ENCODE peak calls at places on chromosomes 7 and 10, in six cellular contexts. F is suprapubic skin, K is SK-N-SH, N is stomach, X is tibial nerve, Z is A549. B is an unnamed sample.

GRCh38 chr10:80924063-80924952 is 386.6 kb downstream of the SH2D4B start:
- DNase-seq in F (no peak), K (peak; percentile 15), N (peak; percentile 41), X (no peak), Z (peak; percentile 51), B (no peak)

GRCh38 chr10:23540401-23540800 is 101.5 kb downstream of the OTUD1 start:
- DNase-seq in F (no peak), K (no peak), N (no peak), X (no peak), Z (no peak), B (peak; percentile 21)

GRCh38 chr7:118005021-118005420 is 131.8 kb upstream of the CTTNBP2 start:
- DNase-seq in F (no peak), K (no peak), N (no peak), X (no peak), Z (no peak), B (no peak)

GRCh38 chr7:149865437-149865836 is 8.3 kb upstream of the ATP6V0E2 start:
- DNase-seq in F (no peak), K (no peak), N (peak; percentile 36), X (no peak), Z (no peak), B (no peak)

GRCh38 chr7:158821173-158822021 is 7.9 kb downstream of the ESYT2 start:
- DNase-seq in F (no peak), K (no peak), N (no peak), X (no peak), Z (peak; percentile 81), B (peak; percentile 87)

GRCh38 chr10:43756343-43756742 is 107.7 kb upstream of the ZNF32 start:
- DNase-seq in F (no peak), K (no peak), N (no peak), X (no peak), Z (no peak), B (no peak)

GRCh38 chr10:11886138-11886474 is 63.0 kb downstream of the PROSER2 start:
- DNase-seq in F (no peak), K (no peak), N (no peak), X (no peak), Z (no peak), B (no peak)

GRCh38 chr10:113519616-113520015 is 33.2 kb upstream of the HABP2 start:
- DNase-seq in F (no peak), K (no peak), N (peak; percentile 19), X (no peak), Z (no peak), B (no peak)

GRCh38 chr7:96495751-96496216 is 173.9 kb upstream of the SLC25A13 start:
- DNase-seq in F (no peak), K (peak; percentile 33), N (no peak), X (no peak), Z (no peak), B (no peak)

GRCh38 chr10:84076047-84076388 is 63.3 kb upstream of the GHITM start:
- DNase-seq in F (no peak), K (no peak), N (no peak), X (no peak), Z (no peak), B (peak; percentile 75)

GRCh38 chr7:101315336-101315735 is 6.3 kb downstream of the IFT22 start:
- DNase-seq in F (no peak), K (peak; percentile 58), N (peak; percentile 33), X (no peak), Z (peak; percentile 78), B (no peak)

GRCh38 chr7:40015790-40016296 is 65.8 kb downstream of the CDK13 start:
- DNase-seq in F (no peak), K (peak; percentile 41), N (no peak), X (no peak), Z (peak; percentile 14), B (no peak)

GRCh38 chr10:129105266-129105665 is 361.8 kb upstream of the MGMT start:
- DNase-seq in F (no peak), K (no peak), N (no peak), X (no peak), Z (no peak), B (no peak)

GRCh38 chr7:55063633-55064032 is 44.8 kb downstream of the EGFR start:
- DNase-seq in F (no peak), K (no peak), N (no peak), X (no peak), Z (no peak), B (no peak)

GRCh38 chr10:546971-547590 is 142.4 kb downstream of the DIP2C start:
- DNase-seq in F (no peak), K (peak; percentile 62), N (peak; percentile 44), X (no peak), Z (no peak), B (no peak)

DNA sequence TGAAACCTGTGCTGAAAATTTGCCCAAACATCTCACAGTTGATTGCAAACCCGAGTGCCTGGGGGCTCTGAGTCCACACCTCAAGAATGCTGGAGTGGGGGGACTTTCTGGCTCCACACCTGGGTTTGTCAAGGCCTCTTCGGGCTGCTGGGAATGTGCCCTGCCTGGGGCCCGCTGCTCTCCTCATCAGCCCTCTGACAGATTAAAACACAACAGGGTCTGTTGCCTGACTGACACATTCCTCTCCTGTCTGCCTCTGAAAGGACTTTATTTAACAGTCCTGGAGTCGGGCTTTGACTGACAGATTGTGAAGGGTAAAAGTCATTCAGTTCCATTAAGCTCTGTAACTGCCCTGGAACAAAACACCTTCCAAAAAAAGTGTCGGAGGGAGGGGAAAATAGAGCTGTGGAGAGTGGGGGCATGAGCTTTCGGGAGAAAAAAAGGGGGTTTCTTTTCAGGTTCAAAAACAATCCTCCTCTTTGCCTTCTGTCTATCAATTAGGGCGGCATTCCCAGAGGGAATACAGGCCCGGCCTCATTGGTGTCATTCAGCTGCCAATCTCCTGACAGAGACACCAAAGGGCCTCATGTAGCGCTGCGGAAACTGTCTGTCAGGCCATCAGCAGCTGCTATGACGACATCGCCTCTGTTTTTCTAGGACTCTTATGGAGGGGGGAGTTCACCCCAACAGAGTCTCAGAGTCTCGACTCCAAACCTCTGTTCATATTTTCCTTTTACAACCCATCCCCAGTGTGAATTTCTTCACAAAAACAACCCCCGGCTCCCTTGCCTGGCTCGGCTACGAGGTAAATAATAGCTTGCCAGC is 398.8 kb upstream of the NFE2L3 start:
- DNase-seq in F (no peak), K (no peak), N (no peak), X (no peak), Z (no peak), B (peak; percentile 80)
- H3K27ac ChIP-seq in F (peak overlapping the region; percentile 71), K (no peak overlapping the region), N (peak overlapping the region; percentile 84), X (no peak overlapping the region), Z (no peak overlapping the region), B (peak overlapping the region; percentile 87)

GRCh38 chr7:25636871-25637283 is 408.6 kb upstream of the NPVF start:
- DNase-seq in F (no peak), K (peak; percentile 25), N (no peak), X (peak; percentile 30), Z (no peak), B (no peak)

GRCh38 chr7:25632616-25633015 is 404.3 kb upstream of the NPVF start:
- DNase-seq in F (no peak), K (no peak), N (no peak), X (no peak), Z (no peak), B (no peak)

GRCh38 chr7:25636168-25636567 is 407.9 kb upstream of the NPVF start:
- DNase-seq in F (no peak), K (no peak), N (no peak), X (no peak), Z (no peak), B (no peak)

GRCh38 chr7:25638042-25638441 is 409.8 kb upstream of the NPVF start:
- DNase-seq in F (no peak), K (no peak), N (no peak), X (no peak), Z (no peak), B (peak; percentile 79)

DNA sequence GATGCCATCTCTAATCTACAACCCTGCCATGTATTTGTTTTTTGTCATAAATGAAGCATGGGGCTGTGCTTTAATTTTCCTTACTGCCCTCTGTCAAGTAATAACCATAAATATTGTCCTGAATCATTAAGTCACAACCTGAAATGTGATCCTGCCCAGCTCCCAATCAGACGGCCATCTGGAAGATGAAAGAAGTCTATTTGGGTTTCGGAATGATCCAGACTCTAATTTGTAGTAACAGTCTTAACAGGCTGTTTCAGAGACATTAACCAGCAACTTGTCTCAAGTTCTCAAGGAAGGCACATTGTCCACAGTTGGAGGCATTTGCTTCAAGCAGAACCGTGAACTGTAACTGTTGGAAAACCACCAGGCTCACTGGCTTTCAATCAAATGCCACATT is 405.1 kb upstream of the NPVF start:
- DNase-seq in F (no peak), K (no peak), N (no peak), X (no peak), Z (no peak), B (no peak)
- TF ChIP-seq EP300 in F (no peak), K (no peak), N (no peak), X (no peak), Z (no peak), B (no peak)

GRCh38 chr7:155809947-155810606 is 2.2 kb downstream of the SHH start:
- DNase-seq in F (no peak), K (no peak), N (no peak), X (no peak), Z (no peak), B (no peak)

GRCh38 chr7:155811895-155812761 is at the start of gene SHH:
- DNase-seq in F (no peak), K (no peak), N (no peak), X (no peak), Z (peak; percentile 41), B (no peak)

GRCh38 chr7:155810607-155811559 is 1.4 kb downstream of the SHH start:
- DNase-seq in F (no peak), K (no peak), N (no peak), X (no peak), Z (no peak), B (no peak)

GRCh38 chr7:155813125-155813524 is 862 bp upstream of the SHH start:
- DNase-seq in F (no peak), K (no peak), N (no peak), X (no peak), Z (no peak), B (no peak)

DNA sequence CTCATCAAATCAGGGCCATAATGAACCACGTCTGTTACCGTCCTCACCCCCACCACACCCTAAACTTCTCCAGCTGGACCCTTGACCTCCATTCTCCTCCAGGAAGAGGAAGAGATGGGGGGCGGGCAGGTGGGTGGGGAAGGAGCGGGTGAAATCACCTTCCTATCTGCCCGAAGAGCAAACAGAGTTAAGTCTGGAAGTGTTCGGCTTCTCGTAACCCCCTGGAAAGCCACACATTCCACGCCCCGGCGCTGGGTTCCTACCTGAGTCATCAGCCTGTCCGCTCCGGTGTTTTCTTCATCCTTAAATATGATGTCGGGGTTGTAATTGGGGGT is 736 bp downstream of the SHH start:
- DNase-seq in F (no peak), K (no peak), N (peak; percentile 70), X (no peak), Z (no peak), B (no peak)
- H3K4me3 ChIP-seq in F (no peak overlapping the region), K (no peak overlapping the region), N (peak overlapping the region; percentile 41), X (peak overlapping the region; percentile 46), Z (peak overlapping the region; percentile 51), B (no peak overlapping the region)

DNA sequence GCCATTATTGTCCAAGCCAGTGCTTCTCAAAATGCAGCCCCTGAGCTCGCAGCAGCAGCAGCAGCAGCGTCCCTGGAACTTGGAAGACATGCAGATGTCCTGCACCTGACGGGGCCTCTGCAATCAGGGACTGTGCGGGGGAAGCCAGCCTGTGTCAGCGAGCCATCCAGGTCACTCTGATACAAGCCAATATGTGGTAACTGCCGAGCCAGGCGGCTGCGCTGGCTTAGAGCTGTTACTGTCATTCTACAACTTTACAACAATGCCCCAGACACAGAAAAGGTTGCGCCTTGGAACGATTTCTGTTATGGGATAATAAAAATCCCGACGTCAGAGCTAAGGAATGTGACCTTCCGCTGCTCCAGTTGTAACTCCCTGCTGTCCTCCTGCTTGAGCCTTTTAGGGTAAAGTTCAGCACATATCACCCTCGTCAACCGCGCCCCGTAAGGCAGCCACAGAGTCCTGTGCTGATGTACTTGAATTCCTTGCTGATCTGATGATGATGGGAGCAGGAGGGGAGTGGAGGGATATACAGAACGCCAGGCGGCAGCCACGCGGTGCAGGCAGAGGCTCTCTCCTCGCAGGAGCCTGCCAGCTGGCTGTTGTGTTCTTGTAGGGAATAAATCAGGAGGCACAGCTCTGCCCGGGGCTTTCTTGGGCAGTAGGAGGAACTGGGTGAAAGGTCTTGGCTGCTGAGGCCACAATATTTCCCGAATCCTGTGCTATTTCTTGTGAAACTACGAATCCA is 20.0 kb upstream of the CRYGN start:
- DNase-seq in F (peak; percentile 92), K (peak; percentile 77), N (peak; percentile 73), X (peak; percentile 75), Z (peak; percentile 90), B (peak; percentile 96)
- H3K27ac ChIP-seq in F (peak overlapping the region; percentile 79), K (peak overlapping the region; percentile 44), N (peak overlapping the region; percentile 95), X (peak overlapping the region; percentile 98), Z (peak overlapping the region; percentile 83), B (peak overlapping the region; percentile 93)

B was measured in esophagus muscularis mucosa.